ENCODE peak calls at places on chromosomes 13 and 19, in four cellular contexts. I is CD4-positive, alpha-beta T cell; E is HFFc6; G is retinal pigment epithelial cell. B is an unnamed sample.

GRCh38 chr19:44747739-44748425 is 626 bp upstream of the BCL3 start:
- DNase-seq in I (peak; percentile 36), E (peak; percentile 46), G (no peak), B (no peak)

GRCh38 chr19:34173145-34173956 is 1.0 kb downstream of the LSM14A start:
- DNase-seq in I (peak; percentile 3), E (peak; percentile 28), G (no peak), B (no peak)

GRCh38 chr19:37981785-37982475 is 74.9 kb downstream of the SIPA1L3 start:
- DNase-seq in I (no peak), E (no peak), G (no peak), B (no peak)

GRCh38 chr13:101449971-101450748 is 2.3 kb upstream of the ITGBL1 start:
- DNase-seq in I (no peak), E (peak; percentile 93), G (no peak), B (no peak)

GRCh38 chr19:48954011-48954594 is 572 bp upstream of the BAX start:
- DNase-seq in I (no peak), E (no peak), G (no peak), B (no peak)

GRCh38 chr13:78265098-78265497 is 338.3 kb downstream of the POU4F1 start:
- DNase-seq in I (no peak), E (no peak), G (no peak), B (no peak)

GRCh38 chr19:8355631-8356402 is 8.1 kb upstream of the ANGPTL4 start:
- DNase-seq in I (no peak), E (peak; percentile 97), G (peak; percentile 40), B (no peak)

GRCh38 chr19:35024095-35024494 is 6.2 kb upstream of the SCN1B start:
- DNase-seq in I (no peak), E (no peak), G (no peak), B (no peak)

GRCh38 chr13:21043898-21044297 is 17.5 kb downstream of the LATS2 start:
- DNase-seq in I (no peak), E (peak; percentile 84), G (peak; percentile 62), B (no peak)

GRCh38 chr13:80664930-80665329 is 324.0 kb upstream of the SPRY2 start:
- DNase-seq in I (no peak), E (no peak), G (no peak), B (no peak)

GRCh38 chr13:46211116-46211515 is 612 bp upstream of the LRRC63 start:
- DNase-seq in I (no peak), E (no peak), G (no peak), B (peak; percentile 38)

GRCh38 chr19:53947624-53948023 is 15.1 kb upstream of the CACNG8 start:
- DNase-seq in I (no peak), E (no peak), G (no peak), B (no peak)

GRCh38 chr19:40387151-40387550 is 2.8 kb downstream of the HIPK4 start:
- DNase-seq in I (no peak), E (no peak), G (no peak), B (no peak)

GRCh38 chr19:39074205-39074692 is 9.9 kb upstream of the ACP7 start:
- DNase-seq in I (no peak), E (no peak), G (no peak), B (no peak)

GRCh38 chr13:33321686-33322473 is 36.3 kb upstream of the STARD13 start:
- DNase-seq in I (no peak), E (peak; percentile 39), G (no peak), B (no peak)

GRCh38 chr19:23823952-23824389 is 65.3 kb upstream of the ZNF681 start:
- DNase-seq in I (no peak), E (no peak), G (no peak), B (no peak)

GRCh38 chr19:7540761-7541480 is 5.4 kb downstream of the PNPLA6 start:
- DNase-seq in I (no peak), E (no peak), G (no peak), B (no peak)

GRCh38 chr13:43537124-43537523 is 249.6 kb downstream of the ENOX1 start:
- DNase-seq in I (no peak), E (peak; percentile 19), G (no peak), B (no peak)

GRCh38 chr13:113671066-113672001 is 4.3 kb downstream of the GRK1 start:
- DNase-seq in I (no peak), E (no peak), G (no peak), B (no peak)

GRCh38 chr13:53281677-53282076 is 253.1 kb downstream of the OLFM4 start:
- DNase-seq in I (no peak), E (no peak), G (no peak), B (no peak)

DNA sequence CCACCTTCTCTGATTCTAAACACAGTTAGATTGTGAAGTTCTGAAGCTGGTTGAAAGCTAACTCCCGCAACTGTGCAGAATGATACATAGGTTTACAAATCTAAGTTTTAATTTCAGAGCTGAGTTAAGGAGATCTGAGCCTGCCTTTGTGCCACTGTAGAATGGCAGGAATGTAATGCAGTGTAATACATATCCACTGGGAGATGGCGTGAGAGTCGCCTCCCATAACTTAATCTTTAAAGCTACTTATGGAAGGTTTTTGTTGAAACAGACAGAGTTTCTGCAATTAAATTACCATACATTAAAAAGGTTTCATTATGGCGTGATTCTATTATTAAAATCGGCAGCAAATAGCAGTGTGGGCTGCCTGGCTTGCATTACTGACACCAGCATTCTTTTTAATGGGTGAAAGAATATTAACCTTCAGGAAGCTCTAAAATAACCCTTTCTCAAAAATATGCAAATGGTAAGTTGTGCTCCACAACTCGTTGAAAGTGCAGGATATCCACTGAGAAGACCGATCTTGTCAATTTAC is 257.4 kb downstream of the OLFM4 start:
- DNase-seq in I (no peak), E (no peak), G (peak; percentile 7), B (no peak)
- TF ChIP-seq CTCF in I (no peak), E (no peak), G (no peak), B (no peak)

GRCh38 chr13:91384891-91385290 is 13.5 kb upstream of the GPC5 start:
- DNase-seq in I (no peak), E (no peak), G (no peak), B (no peak)

GRCh38 chr13:91383836-91384235 is 14.6 kb upstream of the GPC5 start:
- DNase-seq in I (no peak), E (no peak), G (no peak), B (no peak)

DNA sequence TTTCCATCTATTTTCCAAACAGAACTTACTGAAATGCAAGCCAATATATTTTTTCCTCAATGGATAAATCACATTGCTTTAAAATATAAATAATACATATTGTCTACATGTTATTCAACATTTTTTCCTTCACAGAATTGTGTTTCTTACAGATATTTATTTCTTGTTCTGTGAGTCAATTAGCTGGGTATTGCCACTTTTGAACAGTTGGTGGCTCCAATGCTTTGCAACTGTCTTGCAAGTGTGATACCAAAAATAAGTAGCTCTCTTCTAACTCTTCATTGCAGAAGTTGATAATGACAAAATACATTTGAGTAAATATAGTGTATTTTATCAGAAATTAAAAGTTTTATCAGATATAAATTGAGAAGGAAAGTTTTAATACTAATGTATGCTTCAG is 17.1 kb upstream of the GPC5 start:
- DNase-seq in I (no peak), E (no peak), G (no peak), B (no peak)
- TF ChIP-seq CTCF in I (no peak), E (peak; percentile 38), G (peak; percentile 61), B (peak; percentile 18)

GRCh38 chr13:109281017-109281416 is 505.4 kb downstream of the IRS2 start:
- DNase-seq in I (no peak), E (no peak), G (no peak), B (no peak)
- TF ChIP-seq CTCF in I (no peak), E (no peak), G (no peak), B (no peak)

GRCh38 chr19:21141787-21142464 is at the start of gene ZNF431:
- DNase-seq in I (peak; percentile 88), E (peak; percentile 92), G (peak; percentile 84), B (peak; percentile 79)
- TF ChIP-seq CTCF in I (no peak), E (no peak), G (no peak), B (no peak)

GRCh38 chr19:45884682-45885555 is 1.0 kb downstream of the IRF2BP1 start:
- DNase-seq in I (no peak), E (no peak), G (no peak), B (peak; percentile 65)

GRCh38 chr19:45881909-45882528 is 3.9 kb downstream of the IRF2BP1 start:
- DNase-seq in I (no peak), E (no peak), G (no peak), B (no peak)

GRCh38 chr19:45882652-45883585 is 3.0 kb downstream of the IRF2BP1 start:
- DNase-seq in I (peak; percentile 75), E (peak; percentile 71), G (peak; percentile 48), B (peak; percentile 90)

GRCh38 chr19:45883881-45884681 is 1.9 kb downstream of the IRF2BP1 start:
- DNase-seq in I (no peak), E (no peak), G (no peak), B (no peak)

DNA sequence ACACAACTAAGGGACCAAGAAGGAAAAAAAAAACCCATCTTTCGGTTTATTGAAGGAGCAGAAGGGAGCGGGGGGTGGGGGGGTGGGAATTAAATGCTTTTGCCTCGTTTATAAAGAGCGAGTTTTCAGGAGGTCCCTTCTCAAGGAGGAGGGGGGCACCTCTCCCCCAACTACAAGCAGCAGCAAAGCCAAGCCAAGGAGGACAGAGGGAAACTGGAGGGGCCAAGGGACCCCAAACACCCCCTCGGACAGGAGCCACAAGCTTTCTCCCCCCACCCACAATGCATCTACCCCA is 2.4 kb downstream of the IRF2BP1 start:
- DNase-seq in I (no peak), E (no peak), G (no peak), B (no peak)
- TF ChIP-seq CTCF in I (peak; percentile 59), E (peak; percentile 72), G (no peak), B (no peak)

GRCh38 chr13:27203854-27204253 is 32.2 kb upstream of the USP12 start:
- DNase-seq in I (no peak), E (peak; percentile 16), G (no peak), B (no peak)
- TF ChIP-seq CTCF in I (peak; percentile 29), E (peak; percentile 66), G (peak; percentile 32), B (peak; percentile 19)

GRCh38 chr19:2061936-2062729 is 11.1 kb upstream of the MKNK2 start:
- DNase-seq in I (no peak), E (no peak), G (no peak), B (no peak)
- TF ChIP-seq CTCF in I (no peak), E (no peak), G (peak; percentile 1), B (no peak)

GRCh38 chr13:23707674-23708073 is 137.5 kb downstream of the TNFRSF19 start:
- DNase-seq in I (no peak), E (peak; percentile 46), G (no peak), B (no peak)

GRCh38 chr13:23710366-23710765 is 140.2 kb downstream of the TNFRSF19 start:
- DNase-seq in I (no peak), E (no peak), G (no peak), B (no peak)

GRCh38 chr13:23705578-23705977 is 135.4 kb downstream of the TNFRSF19 start:
- DNase-seq in I (no peak), E (no peak), G (no peak), B (no peak)

GRCh38 chr13:23711355-23711754 is 141.1 kb downstream of the TNFRSF19 start:
- DNase-seq in I (no peak), E (no peak), G (no peak), B (no peak)

DNA sequence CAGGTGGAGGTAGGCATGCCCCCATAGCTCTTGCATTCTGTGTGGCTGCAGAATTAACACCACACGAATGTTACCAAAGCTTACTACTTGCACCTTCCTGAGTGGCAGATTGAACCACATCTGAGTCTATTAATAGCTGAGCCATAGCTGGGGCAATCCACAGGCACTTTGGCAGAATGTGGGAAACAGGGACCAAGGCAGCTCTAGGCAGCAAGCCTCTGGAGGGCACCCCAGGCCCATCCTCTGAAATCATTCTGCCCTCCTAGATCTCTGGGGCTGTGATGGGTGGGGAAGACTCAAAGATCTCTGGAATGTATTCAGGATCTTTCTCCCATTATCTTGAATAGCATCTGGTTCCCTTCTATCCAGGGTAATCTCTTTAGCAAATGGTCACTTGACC is 139.3 kb downstream of the TNFRSF19 start:
- DNase-seq in I (no peak), E (peak; percentile 40), G (no peak), B (no peak)
- TF ChIP-seq CTCF in I (no peak), E (peak; percentile 52), G (peak; percentile 11), B (peak; percentile 17)